ENCODE peak calls at places on chromosomes 11 and 22, in nine cellular contexts. W, J, O, E, R, I, S, K and Z are unnamed samples.

GRCh38 chr22:49627217-49628181 is 200.2 kb downstream of the BRD1 start:
- DNase-seq in K (no peak), E (no peak), O (peak), S (no peak), J (no peak), R (no peak), I (no peak), W (no peak), Z (no peak)

GRCh38 chr11:114152785-114153184 is 93.3 kb downstream of the ZBTB16 start:
- DNase-seq in R (no peak), E (no peak), J (no peak), I (no peak), K (no peak), S (no peak), W (no peak), O (no peak), Z (no peak)

GRCh38 chr11:118114266-118114665 is 27.5 kb upstream of the SMIM35 start:
- DNase-seq in W (no peak), E (no peak), S (no peak), R (peak), O (no peak), I (no peak), J (no peak), K (no peak), Z (no peak)

GRCh38 chr22:49928571-49929552 is 10.4 kb downstream of the CRELD2 start:
- DNase-seq in O (no peak), S (peak), J (no peak), W (no peak), E (no peak), I (no peak), R (no peak), K (no peak), Z (no peak)

GRCh38 chr22:49039625-49040024 is 788.0 kb downstream of the BRD1 start:
- DNase-seq in O (no peak), K (no peak), R (no peak), J (peak), S (peak), I (no peak), W (no peak), E (no peak), Z (peak)

GRCh38 chr22:42945027-42945426 is 69.9 kb downstream of the PACSIN2 start:
- DNase-seq in E (no peak), J (no peak), K (no peak), I (no peak), W (no peak), O (no peak), R (no peak), S (no peak), Z (no peak)

GRCh38 chr11:113666584-113666983 is 39.5 kb downstream of the TMPRSS5 start:
- DNase-seq in J (no peak), R (no peak), K (no peak), I (no peak), W (no peak), S (no peak), O (no peak), E (no peak), Z (no peak)

GRCh38 chr22:26648011-26648497 is 9.3 kb upstream of the MIAT start:
- DNase-seq in O (no peak), R (no peak), I (no peak), K (no peak), S (no peak), J (no peak), W (no peak), E (no peak), Z (no peak)

GRCh38 chr11:34915136-34916013 is 804 bp downstream of the APIP start:
- DNase-seq in O (no peak), S (no peak), J (no peak), I (no peak), W (peak), E (peak), K (no peak), R (no peak), Z (no peak)

GRCh38 chr22:42270512-42271190 is at the start of gene TCF20:
- DNase-seq in J (peak), I (peak), O (peak), E (peak), S (peak), K (peak), R (peak), W (peak), Z (peak)

GRCh38 chr22:30408388-30409101 is 11.7 kb downstream of the SEC14L2 start:
- DNase-seq in K (no peak), I (no peak), O (no peak), J (peak), S (no peak), R (peak), E (no peak), W (no peak), Z (no peak)

GRCh38 chr11:17906436-17906835 is 106.4 kb downstream of the SERGEF start:
- DNase-seq in J (no peak), O (no peak), S (no peak), K (peak), E (no peak), R (no peak), W (no peak), I (no peak), Z (no peak)

GRCh38 chr11:65639623-65640482 is 2.0 kb downstream of the SIPA1 start:
- DNase-seq in W (no peak), K (no peak), J (no peak), O (peak), S (no peak), E (no peak), I (peak), R (no peak), Z (no peak)

GRCh38 chr11:66595245-66595904 is 2.4 kb downstream of the CCS start:
- DNase-seq in I (peak), R (no peak), W (no peak), J (no peak), K (no peak), E (peak), O (peak), S (no peak), Z (no peak)

GRCh38 chr22:37052386-37053309 is 1.1 kb downstream of the KCTD17 start:
- DNase-seq in I (no peak), O (peak), J (no peak), W (no peak), K (no peak), R (no peak), S (no peak), E (no peak), Z (no peak)

GRCh38 chr11:5624489-5625278 is at the start of gene TRIM34:
- DNase-seq in K (peak), J (no peak), W (peak), O (no peak), R (peak), S (peak), E (peak), I (peak), Z (no peak)

GRCh38 chr11:10673476-10674062 is 20.0 kb downstream of the IRAG1 start:
- DNase-seq in S (no peak), O (no peak), J (no peak), I (no peak), E (no peak), K (no peak), W (no peak), R (no peak), Z (no peak)

GRCh38 chr11:129861702-129862107 is 33.7 kb downstream of the NFRKB start:
- DNase-seq in E (peak), I (peak), W (peak), K (peak), J (peak), O (no peak), R (peak), S (peak), Z (no peak)

GRCh38 chr11:6203327-6203726 is 2.0 kb upstream of the C11orf42 start:
- DNase-seq in R (peak), O (no peak), E (no peak), I (no peak), S (no peak), W (no peak), K (no peak), J (no peak), Z (no peak)

GRCh38 chr11:808427-809286 is 1.1 kb upstream of the RPLP2 start:
- DNase-seq in I (no peak), K (no peak), J (peak), S (no peak), R (no peak), O (no peak), E (no peak), W (no peak), Z (peak)

GRCh38 chr22:43516996-43517635 is 105.3 kb downstream of the MPPED1 start:
- DNase-seq in R (no peak), W (no peak), E (no peak), S (no peak), J (no peak), K (no peak), O (peak), I (no peak), Z (no peak)

GRCh38 chr11:12280199-12280837 is 97.1 kb upstream of the PARVA start:
- DNase-seq in E (no peak), S (no peak), I (no peak), K (no peak), R (no peak), W (no peak), O (peak), J (no peak), Z (no peak)

GRCh38 chr11:128565881-128566280 is 21.5 kb downstream of the ETS1 start:
- DNase-seq in J (no peak), S (no peak), K (no peak), R (no peak), I (no peak), E (no peak), W (no peak), O (no peak), Z (no peak)

GRCh38 chr11:88538088-88538487 is 200.6 kb upstream of the CTSC start:
- DNase-seq in W (no peak), J (no peak), R (peak), S (no peak), O (no peak), E (peak), I (no peak), K (peak), Z (no peak)

GRCh38 chr11:73412308-73412707 is 36.1 kb downstream of the RELT start:
- DNase-seq in K (no peak), J (no peak), I (no peak), E (no peak), O (no peak), S (no peak), R (no peak), W (no peak), Z (no peak)

GRCh38 chr11:65112226-65112550 is 516 bp downstream of the TM7SF2 start:
- DNase-seq in I (no peak), S (peak), J (no peak), W (no peak), E (no peak), K (no peak), R (no peak), O (no peak), Z (no peak)

GRCh38 chr22:25853501-25853900 is 111.5 kb downstream of the MYO18B start:
- DNase-seq in S (no peak), I (no peak), O (no peak), W (no peak), E (no peak), R (no peak), J (no peak), K (no peak), Z (no peak)

GRCh38 chr11:96213500-96213899 is 129.5 kb downstream of the MAML2 start:
- DNase-seq in R (no peak), O (no peak), S (no peak), J (no peak), E (peak), W (peak), I (no peak), K (peak), Z (no peak)

GRCh38 chr11:132311703-132312102 is 941.3 kb downstream of the NTM start:
- DNase-seq in O (no peak), E (no peak), K (no peak), I (no peak), W (no peak), R (no peak), J (no peak), S (no peak), Z (no peak)

GRCh38 chr11:28459912-28460311 is 351.7 kb downstream of the METTL15 start:
- DNase-seq in K (no peak), R (no peak), O (no peak), S (no peak), I (no peak), J (no peak), E (no peak), W (no peak), Z (no peak)

GRCh38 chr11:59144579-59145345 is 2.1 kb downstream of the FAM111A start:
- DNase-seq in I (peak), S (peak), O (peak), J (no peak), K (peak), E (peak), R (peak), W (peak), Z (peak)

GRCh38 chr11:27183672-27184457 is 143.2 kb downstream of the BBOX1 start:
- DNase-seq in K (peak), R (peak), O (no peak), J (peak), E (peak), S (peak), I (peak), W (peak), Z (no peak)

GRCh38 chr11:116221351-116221750 is 551.4 kb downstream of the BUD13 start:
- DNase-seq in W (no peak), J (no peak), K (no peak), S (no peak), R (no peak), E (no peak), I (no peak), O (no peak), Z (no peak)

GRCh38 chr11:116217441-116217840 is 555.3 kb downstream of the BUD13 start:
- DNase-seq in E (no peak), R (no peak), K (no peak), S (no peak), W (no peak), I (no peak), J (no peak), O (no peak), Z (no peak)

GRCh38 chr11:116215471-116216113 is 557.2 kb downstream of the BUD13 start:
- DNase-seq in O (no peak), K (peak), S (no peak), R (no peak), I (no peak), J (no peak), E (no peak), W (no peak), Z (no peak)

GRCh38 chr11:116219171-116219635 is 553.6 kb downstream of the BUD13 start:
- DNase-seq in K (no peak), S (no peak), J (no peak), R (no peak), I (no peak), O (no peak), W (peak), E (no peak), Z (no peak)

DNA sequence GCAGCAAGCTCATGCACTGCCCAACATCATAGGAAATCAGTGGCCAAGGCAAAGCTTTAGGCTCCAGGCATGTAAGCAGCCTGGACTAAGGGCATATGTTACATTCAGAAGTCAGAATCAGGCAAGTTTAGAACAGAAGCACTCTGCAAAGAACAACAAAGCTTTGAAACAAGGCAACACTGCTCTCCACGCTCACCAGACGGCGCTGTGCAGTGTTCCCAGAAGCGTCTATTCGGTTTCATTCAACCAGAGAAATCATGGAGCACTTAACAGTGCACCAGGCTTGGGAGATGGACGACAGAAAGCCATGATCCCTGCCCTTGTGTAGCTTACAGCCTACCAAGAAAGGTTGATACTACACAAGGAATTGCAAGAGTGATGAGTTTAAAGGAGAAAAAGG is 555.8 kb downstream of the BUD13 start:
- DNase-seq in K (peak), J (peak), O (no peak), I (no peak), W (no peak), E (peak), S (peak), R (peak), Z (no peak)
- TF ChIP-seq CTCF in K (peak), J (peak), O (peak), I (peak), W (peak), E (peak), S (peak), R (peak), Z (peak)

GRCh38 chr22:44549021-44549420 is 51.0 kb upstream of the RTL6 start:
- DNase-seq in E (no peak), S (no peak), R (no peak), O (no peak), K (no peak), J (no peak), I (no peak), W (no peak), Z (no peak)

GRCh38 chr22:44554411-44554810 is 56.4 kb upstream of the RTL6 start:
- DNase-seq in W (no peak), O (no peak), E (no peak), K (no peak), S (no peak), J (no peak), I (no peak), R (no peak), Z (no peak)

GRCh38 chr22:44547371-44547770 is 49.3 kb upstream of the RTL6 start:
- DNase-seq in R (no peak), K (no peak), E (no peak), J (no peak), I (no peak), W (no peak), O (no peak), S (no peak), Z (no peak)

GRCh38 chr22:44549701-44550100 is 51.7 kb upstream of the RTL6 start:
- DNase-seq in E (no peak), W (no peak), I (no peak), J (no peak), S (no peak), O (no peak), R (no peak), K (no peak), Z (no peak)

GRCh38 chr22:44550666-44551491 is 52.8 kb upstream of the RTL6 start:
- DNase-seq in S (peak), O (peak), I (no peak), R (peak), K (peak), E (peak), W (peak), J (no peak), Z (peak)
- H3K4me3 ChIP-seq in S (no peak), O (peak), I (peak), R (no peak), K (no peak), E (peak), W (peak), J (no peak), Z (peak)

GRCh38 chr22:44954113-44954512 is 55.7 kb downstream of the PHF21B start:
- DNase-seq in O (no peak), E (no peak), W (no peak), S (no peak), J (no peak), R (no peak), K (no peak), I (no peak), Z (no peak)

GRCh38 chr22:44956835-44957234 is 53.0 kb downstream of the PHF21B start:
- DNase-seq in I (no peak), W (no peak), S (no peak), J (no peak), K (no peak), O (no peak), R (no peak), E (no peak), Z (no peak)

GRCh38 chr22:44955102-44955501 is 54.7 kb downstream of the PHF21B start:
- DNase-seq in E (no peak), K (no peak), I (no peak), S (no peak), J (no peak), W (no peak), R (no peak), O (no peak), Z (no peak)

GRCh38 chr22:44952863-44953790 is 56.7 kb downstream of the PHF21B start:
- DNase-seq in E (no peak), I (no peak), R (no peak), K (no peak), W (no peak), J (no peak), S (no peak), O (no peak), Z (no peak)

DNA sequence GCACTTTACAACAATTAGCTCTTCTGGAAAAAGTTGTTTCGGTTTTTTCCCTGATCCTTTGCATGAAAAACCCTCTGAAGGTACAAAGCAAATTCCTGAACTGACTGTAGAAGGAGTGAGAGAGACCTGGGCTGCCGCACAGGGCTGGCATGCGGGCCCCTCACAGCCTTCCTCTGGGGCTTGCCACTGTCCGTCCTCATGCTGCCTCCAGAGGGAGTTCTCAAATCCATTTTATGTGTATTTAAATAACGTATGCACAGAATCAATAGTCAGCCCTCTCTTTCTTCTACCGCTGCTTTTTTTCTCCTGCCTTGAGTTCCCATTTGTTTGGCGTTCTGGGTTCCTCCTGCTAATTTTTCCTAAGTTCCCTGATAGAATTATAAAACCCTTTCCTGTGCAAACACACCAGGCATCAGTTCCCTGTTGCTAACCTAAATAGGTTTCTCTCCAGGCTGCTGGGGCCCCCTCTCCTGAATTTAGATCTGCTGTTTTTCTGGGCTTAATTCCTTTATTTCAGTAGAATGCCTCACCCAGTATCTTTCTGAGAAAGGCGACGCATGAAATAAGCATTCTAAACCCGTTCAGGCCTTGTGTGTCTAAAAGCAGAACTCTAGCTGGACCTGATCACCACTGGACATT is 52.4 kb downstream of the PHF21B start:
- DNase-seq in J (peak), W (no peak), I (no peak), O (no peak), K (no peak), R (no peak), S (no peak), E (peak), Z (no peak)
- TF ChIP-seq CTCF in J (peak), W (peak), I (no peak), O (no peak), K (no peak), R (no peak), S (no peak), E (peak), Z (no peak)

DNA sequence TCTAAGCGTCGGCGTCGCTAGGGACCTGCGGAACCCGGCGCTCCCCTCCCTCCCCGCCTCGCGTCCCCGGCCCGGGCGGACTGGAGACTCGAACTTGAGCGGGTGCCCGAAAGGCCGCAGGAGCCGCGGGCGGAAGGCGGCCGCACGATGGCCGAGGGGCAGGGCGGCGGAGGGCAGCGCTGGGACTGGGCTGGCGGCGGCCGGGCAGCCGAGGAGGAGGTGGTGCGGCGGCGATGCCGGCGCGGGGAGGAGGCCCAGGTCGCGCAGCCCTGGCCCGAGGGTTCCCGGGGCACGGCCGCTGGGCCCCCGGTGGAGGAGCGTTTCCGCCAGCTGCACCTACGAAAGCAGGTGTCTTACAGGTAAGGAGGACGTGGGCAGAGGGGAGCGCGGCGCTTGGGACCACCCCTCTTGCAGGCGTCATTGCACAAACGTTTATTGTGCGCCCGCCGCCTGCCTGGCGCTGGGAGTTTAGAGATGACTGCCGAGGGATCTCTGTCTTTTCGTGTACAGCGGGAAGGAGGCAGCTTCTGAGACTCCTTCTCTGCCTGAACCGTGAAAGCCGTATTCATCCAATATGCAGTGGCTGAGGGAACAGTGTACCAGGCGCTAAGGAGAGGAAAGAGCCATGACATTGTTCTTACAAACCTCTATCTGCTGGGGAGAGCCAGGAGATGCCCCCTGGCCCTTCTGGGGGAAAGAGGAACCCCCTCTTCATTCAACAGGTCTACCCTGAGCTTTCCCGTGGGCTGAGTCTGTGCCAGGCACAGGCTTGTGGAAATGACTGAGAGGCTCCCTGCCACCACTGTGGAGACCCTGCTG is 13.9 kb upstream of the DGKZ start:
- DNase-seq in E (no peak), J (no peak), S (no peak), I (no peak), W (no peak), K (no peak), R (no peak), O (no peak), Z (no peak)
- H3K4me3 ChIP-seq in E (peak), J (peak), S (no peak), I (peak), W (peak), K (peak), R (peak), O (no peak), Z (peak)

GRCh38 chr11:111514216-111515031 is at the start of gene HOATZ:
- DNase-seq in I (no peak), E (no peak), J (no peak), O (no peak), K (no peak), S (no peak), W (no peak), R (no peak), Z (no peak)
- TF ChIP-seq CTCF in I (no peak), E (no peak), J (no peak), O (no peak), K (no peak), S (no peak), W (peak), R (no peak), Z (no peak)